ENCODE peak calls at places on chromosomes 13 and 19, in five cellular contexts. C is cardiac fibroblast, M is RWPE1, J is astrocyte, P is left ventricle myocardium inferior. L is an unnamed sample.

GRCh38 chr19:13055213-13056051 is 47.2 kb downstream of the LYL1 start:
- DNase-seq in C (peak), M (peak), J (peak), P (peak), L (peak)

GRCh38 chr19:6161271-6161850 is 25.9 kb downstream of the ACSBG2 start:
- DNase-seq in C (no peak), M (peak), J (no peak), P (no peak), L (no peak)

GRCh38 chr13:76387561-76387960 is 498.6 kb downstream of the KCTD12 start:
- DNase-seq in C (no peak), M (no peak), J (no peak), P (no peak), L (no peak)

GRCh38 chr13:45007823-45008222 is 18.5 kb downstream of the GPALPP1 start:
- DNase-seq in C (peak), M (no peak), J (no peak), P (no peak), L (no peak)

GRCh38 chr13:44448875-44449274 is 75.3 kb downstream of the SERP2 start:
- DNase-seq in C (no peak), M (no peak), J (no peak), P (no peak), L (no peak)

GRCh38 chr13:77898097-77898496 is 20.5 kb downstream of the EDNRB start:
- DNase-seq in C (peak), M (no peak), J (no peak), P (no peak), L (no peak)

GRCh38 chr19:43555185-43555770 is 20.0 kb downstream of the XRCC1 start:
- DNase-seq in C (peak), M (peak), J (peak), P (peak), L (no peak)

GRCh38 chr13:43023244-43023931 is at the start of gene DNAJC15:
- DNase-seq in C (peak), M (no peak), J (peak), P (peak), L (peak)

GRCh38 chr19:48627211-48627864 is 8.0 kb downstream of the SPHK2 start:
- DNase-seq in C (no peak), M (no peak), J (no peak), P (no peak), L (no peak)

GRCh38 chr13:75818181-75819110 is 182.3 kb downstream of the LMO7 start:
- DNase-seq in C (no peak), M (no peak), J (no peak), P (no peak), L (no peak)

GRCh38 chr19:38580080-38580479 is 37.7 kb downstream of the MAP4K1 start:
- DNase-seq in C (no peak), M (no peak), J (no peak), P (no peak), L (no peak)

GRCh38 chr19:41299755-41300089 is 10.2 kb upstream of the CCDC97 start:
- DNase-seq in C (peak), M (no peak), J (peak), P (peak), L (peak)

GRCh38 chr13:33968520-33969507 is 150.9 kb downstream of the RFC3 start:
- DNase-seq in C (no peak), M (no peak), J (no peak), P (no peak), L (no peak)

GRCh38 chr13:77516342-77516789 is 19.1 kb upstream of the SCEL start:
- DNase-seq in C (no peak), M (peak), J (peak), P (no peak), L (no peak)

GRCh38 chr19:10546817-10547216 is 3.1 kb downstream of the ATG4D start:
- DNase-seq in C (no peak), M (no peak), J (no peak), P (no peak), L (no peak)

GRCh38 chr13:20160346-20161274 is at the start of gene GJA3:
- DNase-seq in C (peak), M (peak), J (peak), P (peak), L (no peak)

GRCh38 chr19:55062735-55063491 is at the start of gene RDH13:
- DNase-seq in C (peak), M (peak), J (peak), P (peak), L (peak)

GRCh38 chr13:95480131-95480545 is 72.4 kb upstream of the CLDN10 start:
- DNase-seq in C (peak), M (no peak), J (no peak), P (peak), L (no peak)

GRCh38 chr19:42316223-42317211 is 3.4 kb downstream of the TMEM145 start:
- DNase-seq in C (no peak), M (no peak), J (no peak), P (no peak), L (no peak)

GRCh38 chr19:42471554-42472249 is 29.0 kb upstream of the CXCL17 start:
- DNase-seq in C (no peak), M (no peak), J (no peak), P (no peak), L (no peak)

GRCh38 chr13:50230365-50230978 is 215.2 kb downstream of the KCNRG start:
- DNase-seq in C (peak), M (no peak), J (peak), P (no peak), L (no peak)

GRCh38 chr19:28020631-28021315 is 1192.2 kb downstream of the UQCRFS1 start:
- DNase-seq in C (no peak), M (no peak), J (no peak), P (no peak), L (no peak)

GRCh38 chr13:106520205-106521004 is 15.1 kb downstream of the EFNB2 start:
- DNase-seq in C (peak), M (no peak), J (no peak), P (no peak), L (no peak)

GRCh38 chr13:94712287-94712811 is at the start of gene SOX21:
- DNase-seq in C (peak), M (no peak), J (no peak), P (no peak), L (no peak)

GRCh38 chr13:113338451-113338850 is 25.5 kb downstream of the GRTP1 start:
- DNase-seq in C (no peak), M (no peak), J (no peak), P (no peak), L (no peak)

GRCh38 chr19:21022996-21023395 is 2.5 kb downstream of the ZNF430 start:
- DNase-seq in C (peak), M (peak), J (peak), P (no peak), L (no peak)

GRCh38 chr19:34577056-34577455 is 95.5 kb downstream of the WTIP start:
- DNase-seq in C (no peak), M (no peak), J (no peak), P (no peak), L (no peak)

GRCh38 chr19:50959731-50960500 is 7.1 kb upstream of the KLK5 start:
- DNase-seq in C (no peak), M (no peak), J (no peak), P (no peak), L (no peak)

GRCh38 chr13:99261040-99261439 is 2.9 kb upstream of the GPR18 start:
- DNase-seq in C (no peak), M (no peak), J (no peak), P (no peak), L (no peak)

GRCh38 chr13:113630296-113630695 is 27.7 kb downstream of the ATP4B start:
- DNase-seq in C (no peak), M (no peak), J (no peak), P (peak), L (no peak)

GRCh38 chr19:2719910-2720776 is 1.0 kb downstream of the DIRAS1 start:
- DNase-seq in C (peak), M (no peak), J (peak), P (peak), L (peak)

GRCh38 chr19:32363175-32363574 is 17.8 kb downstream of the ZNF507 start:
- DNase-seq in C (peak), M (no peak), J (no peak), P (no peak), L (no peak)

GRCh38 chr19:54266133-54266532 is 9.1 kb upstream of the LILRB5 start:
- DNase-seq in C (peak), M (peak), J (peak), P (peak), L (peak)

GRCh38 chr13:113401452-113402415 is 37.8 kb upstream of the GRTP1 start:
- DNase-seq in C (no peak), M (no peak), J (no peak), P (no peak), L (no peak)

GRCh38 chr19:18743281-18743825 is 47.8 kb downstream of the COMP start:
- DNase-seq in C (peak), M (no peak), J (peak), P (peak), L (peak)

DNA sequence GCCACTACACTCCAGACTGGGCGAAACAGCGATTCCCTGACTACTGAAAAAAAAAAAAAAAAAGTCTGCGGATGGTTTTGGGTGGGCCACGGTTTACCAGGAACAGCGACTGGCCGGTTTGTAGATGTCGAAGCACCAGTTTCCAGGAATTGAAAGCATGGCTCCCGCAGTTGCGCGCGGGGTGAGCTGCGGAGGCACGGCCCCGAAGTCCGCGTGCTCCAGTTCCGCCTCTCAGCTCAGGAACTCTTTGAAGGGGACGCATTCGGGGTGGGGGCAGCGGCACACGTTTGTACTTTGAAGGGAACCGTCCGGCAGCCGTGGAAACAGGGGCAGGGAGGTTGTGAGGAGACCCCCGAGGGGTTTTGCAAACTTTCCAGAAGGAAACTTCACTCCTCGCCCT is 27.1 kb upstream of the PABPC3 start:
- DNase-seq in C (no peak), M (no peak), J (no peak), P (no peak), L (no peak)
- TF ChIP-seq CTCF in C (no peak), M (no peak), J (no peak), P (no peak), L (no peak)

GRCh38 chr13:109747524-109747923 is 38.9 kb downstream of the IRS2 start:
- DNase-seq in C (no peak), M (no peak), J (no peak), P (no peak), L (no peak)
- TF ChIP-seq CTCF in C (no peak), M (no peak), J (no peak), P (no peak), L (peak)

DNA sequence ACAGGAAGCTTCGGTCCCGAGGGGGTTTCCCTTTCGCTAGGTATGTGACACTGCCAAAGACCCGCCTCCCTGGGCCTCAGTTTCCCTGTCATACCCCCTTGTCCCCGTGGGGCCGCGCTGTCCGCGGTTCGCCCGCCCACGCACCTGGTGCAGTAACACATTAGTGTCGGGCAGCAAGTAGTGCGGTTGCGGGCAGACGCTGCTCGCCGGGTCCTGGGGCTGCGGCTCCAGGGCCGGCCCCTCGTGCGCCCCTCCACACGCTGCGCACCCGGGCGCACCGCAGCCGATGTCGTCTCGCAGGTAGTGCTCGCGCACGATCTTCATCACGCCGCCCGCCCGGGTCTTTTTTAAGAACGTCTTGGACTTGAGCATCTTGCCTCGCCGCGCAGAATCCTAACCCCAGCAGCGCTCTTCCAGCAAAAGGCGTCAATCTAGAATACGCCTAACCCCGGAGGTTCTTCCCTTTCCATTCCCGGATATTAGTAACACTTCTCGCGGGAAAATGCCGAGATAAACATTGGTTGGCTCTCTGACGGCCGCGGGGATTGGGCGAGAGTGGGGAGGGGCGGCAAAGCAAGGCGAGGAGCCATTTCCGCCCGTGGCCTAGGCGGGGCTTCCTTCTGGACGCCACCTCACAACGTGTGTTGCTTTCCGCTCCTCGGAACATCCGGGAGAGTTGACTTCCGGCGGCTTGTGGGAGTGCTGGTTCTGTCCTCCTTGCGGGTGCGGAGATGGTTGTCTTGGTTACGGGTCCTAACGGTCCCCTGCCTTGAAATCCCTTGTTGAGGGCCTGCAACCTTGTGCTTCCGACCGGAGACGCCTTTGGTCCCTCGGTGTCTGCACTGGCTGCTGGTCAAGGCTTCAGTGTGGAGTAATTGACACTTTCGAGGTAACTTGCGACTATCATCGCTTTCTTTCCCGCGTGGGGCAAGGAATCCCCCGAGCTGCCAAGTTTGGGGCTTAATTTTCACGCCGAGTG is at the start of the genes DIS3 and PIBF1:
- DNase-seq in C (peak), M (peak), J (peak), P (peak), L (peak)
- TF ChIP-seq CTCF in C (no peak), M (no peak), J (no peak), P (peak), L (peak)

DNA sequence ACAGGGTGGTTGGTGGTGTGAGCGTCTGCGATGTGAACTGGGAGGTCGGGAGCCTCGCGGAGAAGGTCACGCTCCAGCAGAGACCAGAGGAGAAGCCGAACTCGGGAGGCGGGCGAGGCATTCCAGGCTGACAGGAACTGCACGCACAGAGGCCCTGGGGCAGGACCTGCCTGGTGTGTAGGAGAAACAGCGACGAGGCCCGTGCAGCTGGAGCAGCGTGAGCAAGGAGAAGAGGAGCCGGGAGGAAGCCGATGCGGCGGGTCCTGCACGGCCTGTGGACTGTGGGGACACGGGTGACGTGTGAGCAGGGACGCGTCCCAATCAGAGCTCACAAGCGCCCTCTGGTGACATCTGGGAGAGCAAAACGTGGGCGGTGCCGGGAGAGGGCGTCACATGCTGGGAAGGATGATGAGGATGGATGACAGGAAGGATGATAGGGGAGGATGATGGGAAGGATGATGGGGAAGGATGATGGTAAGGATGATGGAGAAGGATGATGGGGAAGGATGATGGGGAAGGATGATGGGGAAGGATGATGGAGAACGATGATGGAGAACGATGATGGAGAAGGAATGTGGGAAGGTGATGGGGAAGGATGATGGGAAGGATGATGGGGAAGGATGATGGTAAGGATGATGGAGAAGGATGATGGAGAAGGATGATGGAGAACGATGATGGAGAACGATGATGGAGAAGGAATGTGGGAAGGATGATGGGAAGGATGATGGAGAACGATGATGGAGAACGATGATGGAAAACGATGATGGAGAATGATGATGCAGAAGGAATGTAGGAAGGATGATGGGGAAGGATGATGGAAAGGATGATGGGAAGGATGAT is 16.1 kb upstream of the MADCAM1 start:
- DNase-seq in C (peak), M (no peak), J (no peak), P (peak), L (no peak)
- TF ChIP-seq CTCF in C (peak), M (no peak), J (peak), P (peak), L (peak)

GRCh38 chr13:68234278-68234677 is 1004.1 kb upstream of the PCDH9 start:
- DNase-seq in C (peak), M (peak), J (peak), P (no peak), L (no peak)
- TF ChIP-seq CTCF in C (no peak), M (no peak), J (no peak), P (no peak), L (no peak)

GRCh38 chr19:36972594-36972993 is 56.5 kb downstream of the ZNF568 start:
- DNase-seq in C (no peak), M (no peak), J (no peak), P (no peak), L (no peak)

GRCh38 chr19:36973844-36974195 is 57.7 kb downstream of the ZNF568 start:
- DNase-seq in C (no peak), M (no peak), J (no peak), P (no peak), L (no peak)

DNA sequence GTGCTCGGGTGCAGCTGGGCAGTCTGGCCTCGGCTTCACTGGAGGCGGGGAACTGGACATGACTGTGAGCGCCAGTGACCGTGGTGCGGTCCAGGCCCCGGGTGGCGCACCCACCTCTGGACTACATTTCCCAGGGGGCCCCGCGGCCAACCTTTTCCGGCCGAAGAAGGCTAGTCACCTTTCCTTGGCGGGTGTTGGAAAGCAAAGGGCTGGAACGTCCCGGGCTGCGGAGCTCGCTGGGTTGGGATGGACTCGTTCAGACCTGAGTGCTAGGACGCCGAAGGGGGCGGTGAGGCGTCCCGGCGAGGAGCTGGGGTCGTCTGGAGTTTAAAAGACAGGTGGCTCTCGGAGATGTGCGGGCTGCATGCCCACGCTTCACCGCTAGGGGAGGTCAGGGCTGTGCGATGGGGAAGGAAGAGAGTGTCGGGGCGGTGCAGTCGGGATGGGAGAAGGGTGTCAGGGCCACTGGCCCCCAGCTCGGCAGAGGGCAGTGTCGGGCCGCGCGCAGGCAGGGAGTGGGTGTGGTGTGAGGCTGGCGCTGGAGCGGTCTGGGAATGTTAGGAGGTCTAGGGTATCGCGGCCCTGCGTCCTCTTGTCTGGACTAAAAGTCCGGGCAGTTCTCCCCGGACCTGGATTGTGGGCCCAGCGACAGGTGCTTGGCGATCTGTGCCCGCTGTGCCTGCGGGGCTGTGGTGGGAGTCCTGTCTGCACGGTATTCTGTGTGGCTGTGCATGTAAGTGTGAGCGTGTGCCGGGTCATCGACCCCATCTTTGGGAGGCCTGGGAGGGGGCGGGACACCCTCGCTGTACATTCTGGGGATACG is 57.1 kb downstream of the ZNF568 start:
- DNase-seq in C (peak), M (peak), J (peak), P (peak), L (peak)
- TF ChIP-seq CTCF in C (peak), M (peak), J (peak), P (peak), L (peak)

DNA sequence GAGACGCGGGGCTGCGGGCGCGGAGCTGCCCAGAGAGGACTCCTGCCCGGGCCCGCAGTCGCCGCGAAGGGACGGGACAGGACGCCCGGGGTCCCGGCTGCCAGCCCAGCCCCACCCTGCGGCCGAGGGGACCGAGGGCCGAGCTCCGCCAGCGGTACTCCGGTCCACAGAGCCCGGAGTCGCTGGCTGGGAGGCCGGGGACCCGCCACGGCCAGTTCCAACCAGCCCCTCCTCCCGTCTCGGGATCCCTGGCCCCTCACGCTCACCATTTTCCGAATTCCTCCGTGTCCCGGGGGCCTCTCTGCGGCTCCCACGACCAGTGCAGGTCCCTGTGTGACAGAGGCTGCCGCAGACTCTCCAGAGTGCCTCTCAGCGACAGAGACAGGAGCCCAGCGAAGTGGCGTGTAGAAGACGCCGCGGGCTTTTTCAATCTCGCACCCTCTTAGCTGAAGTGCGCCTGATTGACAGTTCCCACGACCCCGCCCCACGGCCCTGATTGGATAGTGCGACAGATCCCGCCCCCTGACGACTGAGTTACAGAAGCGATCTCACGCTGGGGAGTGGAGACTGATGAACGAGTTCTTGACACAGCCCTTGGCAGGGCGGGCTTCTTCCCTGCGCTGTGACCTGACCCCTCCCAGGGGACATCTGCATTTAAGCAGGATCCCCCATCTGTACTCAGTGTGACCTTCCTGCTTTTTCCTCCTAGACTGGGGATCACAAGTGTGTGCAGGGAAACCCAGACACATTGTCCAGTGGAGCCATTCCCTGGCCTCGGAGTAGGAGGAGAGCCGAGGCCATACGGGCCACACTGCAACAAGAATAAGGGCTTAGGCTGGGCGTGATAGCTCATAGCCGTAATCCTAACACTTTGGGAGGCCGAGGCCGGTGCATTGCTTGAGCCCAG is 44.0 kb downstream of the ZNF823 start:
- DNase-seq in C (peak), M (peak), J (peak), P (peak), L (peak)
- TF ChIP-seq CTCF in C (no peak), M (no peak), J (no peak), P (no peak), L (no peak)

GRCh38 chr19:45467456-45468158 is at the start of gene FOSB:
- DNase-seq in C (peak), M (peak), J (peak), P (peak), L (no peak)
- TF ChIP-seq CTCF in C (no peak), M (no peak), J (no peak), P (no peak), L (peak)

L was measured in retinal pigment epithelial cell.